ENCODE peak calls at places on chromosomes 4 and X, in four cellular contexts. Q is OCI-LY7, O is HCT116, C is ascending aorta. V is an unnamed sample. For H3K36me3, the result is how much of the 10 kb centered on the place peaks cover.

GRCh38 chr4:38170380-38170779 is 210.2 kb downstream of the PTTG2 start:
- DNase-seq in Q (no peak), O (no peak), C (no peak), V (no peak)

GRCh38 chr4:6887591-6888371 is 21.8 kb upstream of the TBC1D14 start:
- DNase-seq in Q (no peak), O (no peak), C (no peak), V (no peak)

GRCh38 chrX:154541896-154542722 is 4.5 kb downstream of the G6PD start:
- DNase-seq in Q (no peak), O (peak), C (peak), V (no peak)

GRCh38 chrX:118594697-118595420 is 99.2 kb downstream of the DOCK11 start:
- DNase-seq in Q (no peak), O (no peak), C (no peak), V (no peak)

GRCh38 chr4:187069398-187069797 is 345.7 kb upstream of the FAT1 start:
- DNase-seq in Q (no peak), O (no peak), C (no peak), V (no peak)

GRCh38 chr4:137663376-137664054 is 131.2 kb upstream of the PCDH18 start:
- DNase-seq in Q (no peak), O (no peak), C (no peak), V (no peak)

GRCh38 chr4:38612996-38613395 is 51.0 kb upstream of the KLF3 start:
- DNase-seq in Q (no peak), O (no peak), C (no peak), V (no peak)

GRCh38 chrX:17390325-17390992 is 15.5 kb downstream of the NHS start:
- DNase-seq in Q (no peak), O (no peak), C (no peak), V (no peak)

GRCh38 chr4:43394976-43395375 is 502.5 kb downstream of the GRXCR1 start:
- DNase-seq in Q (no peak), O (no peak), C (no peak), V (no peak)

GRCh38 chr4:11427201-11427996 is 1.3 kb downstream of the HS3ST1 start:
- DNase-seq in Q (no peak), O (no peak), C (no peak), V (no peak)

GRCh38 chr4:151688003-151688784 is 72.6 kb downstream of the GATB start:
- DNase-seq in Q (no peak), O (no peak), C (no peak), V (no peak)

GRCh38 chr4:184796906-184797305 is 28.9 kb downstream of the ACSL1 start:
- DNase-seq in Q (no peak), O (no peak), C (no peak), V (no peak)

GRCh38 chr4:122688529-122688928 is 44.0 kb upstream of the BBS12 start:
- DNase-seq in Q (no peak), O (no peak), C (no peak), V (no peak)
- H3K4me3 ChIP-seq in Q (no peak), O (no peak), C (peak), V (no peak)

GRCh38 chr4:106334732-106335131 is 18.4 kb downstream of the AIMP1 start:
- DNase-seq in Q (no peak), O (no peak), C (no peak), V (no peak)

GRCh38 chr4:106329027-106329618 is 12.8 kb downstream of the AIMP1 start:
- DNase-seq in Q (peak), O (peak), C (no peak), V (peak)

GRCh38 chr4:106338671-106339070 is 22.3 kb downstream of the AIMP1 start:
- DNase-seq in Q (no peak), O (no peak), C (no peak), V (no peak)

GRCh38 chr4:106337916-106338315 is 21.6 kb downstream of the AIMP1 start:
- DNase-seq in Q (no peak), O (no peak), C (no peak), V (no peak)

GRCh38 chr4:106333186-106333585 is 16.8 kb downstream of the AIMP1 start:
- DNase-seq in Q (no peak), O (no peak), C (no peak), V (no peak)
- H3K36me3 ChIP-seq in Q (half or more), O (under half), C (half or more), V (under half)

GRCh38 chr4:85825937-85826678 is 351.2 kb downstream of the ARHGAP24 start:
- DNase-seq in Q (no peak), O (no peak), C (no peak), V (peak)
- H3K4me3 ChIP-seq in Q (no peak), O (no peak), C (no peak), V (no peak)

GRCh38 chr4:48578132-48578964 is 88.3 kb downstream of the ZAR1 start:
- DNase-seq in Q (peak), O (peak), C (no peak), V (peak)
- H3K36me3 ChIP-seq in Q (half or more), O (under half), C (under half), V (under half)

GRCh38 chr4:145484240-145484846 is 2.7 kb downstream of the SMAD1 start:
- DNase-seq in Q (no peak), O (no peak), C (no peak), V (no peak)
- H3K4me3 ChIP-seq in Q (peak), O (no peak), C (no peak), V (no peak)

GRCh38 chrX:1468250-1468772 is 15.6 kb upstream of the ASMTL start:
- DNase-seq in Q (peak), O (no peak), C (no peak), V (peak)

GRCh38 chrX:1466232-1466661 is 13.5 kb upstream of the ASMTL start:
- DNase-seq in Q (no peak), O (no peak), C (no peak), V (peak)

GRCh38 chrX:1465261-1466231 is 12.8 kb upstream of the ASMTL start:
- DNase-seq in Q (no peak), O (no peak), C (no peak), V (peak)

GRCh38 chrX:1464282-1465131 is 11.8 kb upstream of the ASMTL start:
- DNase-seq in Q (no peak), O (no peak), C (no peak), V (no peak)

GRCh38 chrX:1466971-1467561 is 14.4 kb upstream of the ASMTL start:
- DNase-seq in Q (peak), O (no peak), C (no peak), V (peak)
- H3K36me3 ChIP-seq in Q (half or more), O (under half), C (under half), V (under half)

GRCh38 chr4:14222630-14223029 is 595.1 kb upstream of the BOD1L1 start:
- DNase-seq in Q (no peak), O (no peak), C (no peak), V (no peak)

GRCh38 chr4:14225683-14226207 is 598.2 kb upstream of the BOD1L1 start:
- DNase-seq in Q (no peak), O (no peak), C (no peak), V (no peak)

GRCh38 chr4:14221176-14221575 is 593.7 kb upstream of the BOD1L1 start:
- DNase-seq in Q (no peak), O (no peak), C (no peak), V (no peak)

GRCh38 chr4:14218641-14219040 is 591.1 kb upstream of the BOD1L1 start:
- DNase-seq in Q (no peak), O (no peak), C (no peak), V (no peak)

GRCh38 chr4:14223461-14223860 is 595.9 kb upstream of the BOD1L1 start:
- DNase-seq in Q (no peak), O (no peak), C (no peak), V (no peak)
- H3K4me3 ChIP-seq in Q (no peak), O (no peak), C (no peak), V (no peak)

GRCh38 chr4:56927196-56927595 is 19.5 kb downstream of the REST start:
- DNase-seq in Q (no peak), O (no peak), C (no peak), V (no peak)
- H3K36me3 ChIP-seq in Q (half or more), O (under half), C (under half), V (under half)

V was measured in Caco-2.